ENCODE peak calls at places on chromosomes 12 and 14, in five cellular contexts. P is psoas muscle, L is HCT116, S is astrocyte, J is suprapubic skin. X is an unnamed sample.

GRCh38 chr12:53978477-53979356 is 4.0 kb upstream of the HOTAIR start:
- DNase-seq in P (no peak), L (no peak), S (no peak), J (no peak), X (no peak)

GRCh38 chr14:38079886-38080285 is 127.8 kb upstream of the SSTR1 start:
- DNase-seq in P (no peak), L (no peak), S (no peak), J (no peak), X (no peak)

GRCh38 chr12:132324841-132325732 is 4.3 kb downstream of the GALNT9 start:
- DNase-seq in P (no peak), L (no peak), S (no peak), J (no peak), X (no peak)

GRCh38 chr12:118900954-118901353 is 80.4 kb upstream of the SRRM4 start:
- DNase-seq in P (no peak), L (no peak), S (no peak), J (no peak), X (no peak)

GRCh38 chr12:70920891-70921290 is 353 bp upstream of the PTPRR start:
- DNase-seq in P (no peak), L (no peak), S (no peak), J (no peak), X (no peak)

GRCh38 chr12:122593910-122594309 is 66.9 kb downstream of the KNTC1 start:
- DNase-seq in P (no peak), L (no peak), S (no peak), J (no peak), X (no peak)

GRCh38 chr12:67650528-67651379 is 2.2 kb downstream of the DYRK2 start:
- DNase-seq in P (no peak), L (no peak), S (no peak), J (no peak), X (no peak)

GRCh38 chr14:92785601-92786426 is 8.3 kb upstream of the GOLGA5 start:
- DNase-seq in P (no peak), L (no peak), S (peak), J (no peak), X (no peak)

GRCh38 chr14:66152269-66152668 is 333.9 kb upstream of the CCDC196 start:
- DNase-seq in P (no peak), L (no peak), S (no peak), J (no peak), X (no peak)

GRCh38 chr12:68964013-68964412 is 31.0 kb upstream of the CPM start:
- DNase-seq in P (no peak), L (no peak), S (no peak), J (no peak), X (no peak)

GRCh38 chr14:95023886-95024285 is 133.4 kb downstream of the DICER1 start:
- DNase-seq in P (no peak), L (no peak), S (peak), J (no peak), X (no peak)

GRCh38 chr12:56046027-56046780 is 4.5 kb downstream of the RPS26 start:
- DNase-seq in P (no peak), L (no peak), S (no peak), J (no peak), X (no peak)

GRCh38 chr14:101758913-101759593 is 2.5 kb upstream of the PPP2R5C start:
- DNase-seq in P (no peak), L (no peak), S (no peak), J (no peak), X (no peak)

GRCh38 chr12:50542448-50542847 is 37.7 kb downstream of the DIP2B start:
- DNase-seq in P (no peak), L (peak), S (peak), J (no peak), X (no peak)

GRCh38 chr14:100779691-100780080 is 46.2 kb upstream of the MEG3 start:
- DNase-seq in P (no peak), L (no peak), S (no peak), J (peak), X (no peak)

GRCh38 chr14:90301580-90302181 is 30.1 kb downstream of the NRDE2 start:
- DNase-seq in P (no peak), L (no peak), S (peak), J (no peak), X (no peak)

GRCh38 chr14:96160913-96161310 is 43.7 kb upstream of the BDKRB2 start:
- DNase-seq in P (no peak), L (no peak), S (no peak), J (peak), X (no peak)

GRCh38 chr14:90924618-90925345 is 108.6 kb upstream of the TTC7B start:
- DNase-seq in P (no peak), L (no peak), S (no peak), J (no peak), X (no peak)

GRCh38 chr12:73225941-73226340 is 953.8 kb downstream of the TRHDE start:
- DNase-seq in P (no peak), L (no peak), S (no peak), J (no peak), X (no peak)

GRCh38 chr12:116898675-116899074 is 12.1 kb upstream of the FBXW8 start:
- DNase-seq in P (no peak), L (no peak), S (no peak), J (no peak), X (no peak)

GRCh38 chr12:113135178-113136127 is at the start of gene RASAL1:
- DNase-seq in P (peak), L (peak), S (no peak), J (no peak), X (no peak)

GRCh38 chr12:77488041-77488620 is 342.6 kb upstream of the NAV3 start:
- DNase-seq in P (no peak), L (no peak), S (peak), J (no peak), X (no peak)

GRCh38 chr14:72332054-72332453 is 399.8 kb downstream of the RGS6 start:
- DNase-seq in P (peak), L (no peak), S (no peak), J (no peak), X (no peak)

GRCh38 chr12:18462437-18462836 is 201.1 kb downstream of the PIK3C2G start:
- DNase-seq in P (no peak), L (no peak), S (peak), J (no peak), X (no peak)

GRCh38 chr14:36207500-36207899 is 31.0 kb upstream of the PTCSC3 start:
- DNase-seq in P (no peak), L (no peak), S (no peak), J (no peak), X (no peak)
- TF ChIP-seq CTCF in P (peak), L (peak), S (peak), J (peak), X (no peak)

DNA sequence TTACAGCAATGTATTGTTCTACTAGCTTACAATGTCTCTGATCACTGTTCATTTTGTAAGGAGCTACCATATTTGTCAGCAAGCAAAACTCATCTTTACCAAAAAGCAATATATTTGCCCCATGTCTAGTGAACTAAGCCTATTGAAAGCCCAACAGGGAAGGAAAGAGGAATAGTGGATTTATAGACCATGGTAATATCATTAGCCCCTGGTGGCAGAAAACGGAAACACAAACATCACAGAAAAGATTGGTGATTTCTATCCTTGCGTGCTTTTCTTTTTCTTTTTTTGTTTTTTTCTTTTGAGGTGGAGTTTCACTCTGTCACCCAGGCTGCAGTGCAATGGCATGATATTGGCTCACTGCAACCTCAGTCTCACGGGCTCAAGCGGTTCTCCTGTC is 1562.4 kb upstream of the TMEM132C start:
- DNase-seq in P (no peak), L (no peak), S (no peak), J (no peak), X (no peak)
- TF ChIP-seq CTCF in P (no peak), L (peak), S (no peak), J (no peak), X (no peak)

GRCh38 chr12:111328138-111328537 is 40.8 kb downstream of the PHETA1 start:
- DNase-seq in P (no peak), L (no peak), S (no peak), J (no peak), X (no peak)

GRCh38 chr12:111322336-111323250 is 46.3 kb downstream of the PHETA1 start:
- DNase-seq in P (no peak), L (no peak), S (peak), J (no peak), X (no peak)

GRCh38 chr12:111330800-111331752 is 37.8 kb downstream of the PHETA1 start:
- DNase-seq in P (no peak), L (peak), S (peak), J (no peak), X (no peak)

DNA sequence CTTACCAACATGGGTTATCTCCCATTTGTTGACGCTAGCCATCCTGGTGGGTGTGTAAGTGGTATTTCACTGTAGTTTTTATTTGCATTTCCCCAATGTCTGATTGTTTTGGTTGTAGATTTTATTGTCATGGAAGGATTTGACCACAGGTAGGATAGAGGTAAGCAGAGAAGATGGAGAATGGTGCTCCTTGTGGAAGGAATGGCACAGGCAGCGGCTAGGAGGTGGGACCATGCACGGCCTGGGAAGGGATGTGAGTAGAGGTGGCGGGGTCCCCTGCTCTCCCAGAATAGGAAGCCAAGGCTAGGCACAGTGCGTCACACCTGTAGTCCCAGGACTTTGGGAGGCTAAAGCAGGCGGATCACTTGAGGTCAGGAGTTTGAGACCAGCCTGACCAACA is 41.4 kb downstream of the PHETA1 start:
- DNase-seq in P (no peak), L (no peak), S (no peak), J (no peak), X (no peak)
- TF ChIP-seq CTCF in P (no peak), L (peak), S (no peak), J (no peak), X (no peak)

DNA sequence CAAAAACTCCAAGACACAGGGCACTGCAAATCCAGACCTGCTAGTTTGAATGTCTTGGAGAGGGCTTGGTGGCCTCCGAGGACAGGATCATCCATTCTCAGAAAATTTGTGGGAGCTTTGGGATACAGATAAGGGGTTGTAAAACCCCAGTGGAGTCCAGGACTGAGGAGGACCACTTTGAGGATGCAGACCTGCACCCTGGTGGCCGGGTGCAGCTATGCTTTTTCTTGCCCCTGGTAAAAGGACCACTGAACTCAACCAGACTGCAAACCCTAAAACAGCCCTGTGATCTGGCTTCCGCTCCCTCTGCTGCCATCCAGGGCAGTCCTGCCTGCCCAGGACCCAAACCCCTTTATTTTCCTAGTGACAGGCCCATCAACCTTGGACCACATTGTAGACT is 169.5 kb upstream of the DAAM1 start:
- DNase-seq in P (no peak), L (no peak), S (no peak), J (no peak), X (no peak)
- TF ChIP-seq CTCF in P (no peak), L (peak), S (peak), J (no peak), X (no peak)

DNA sequence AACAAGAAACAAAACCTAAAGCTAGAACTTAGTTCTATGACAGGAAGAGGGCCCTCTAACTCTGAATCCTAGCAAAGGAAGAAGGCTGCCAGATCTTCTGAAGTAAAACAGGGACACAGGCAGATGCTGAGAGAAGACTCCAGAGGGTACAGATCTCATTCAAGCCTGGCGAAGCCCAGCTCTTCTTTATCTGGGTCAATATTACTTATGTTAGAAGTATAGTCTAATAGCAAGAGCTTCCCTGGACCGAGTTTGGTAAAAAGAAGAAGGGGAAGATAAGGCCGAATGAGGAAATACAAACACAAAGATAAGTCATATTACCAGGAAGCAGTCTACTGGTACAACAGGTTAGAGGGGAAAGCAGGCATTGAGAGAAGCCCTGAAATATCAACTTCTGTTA is 79.9 kb upstream of the CCDC91 start:
- DNase-seq in P (no peak), L (no peak), S (no peak), J (no peak), X (no peak)
- TF ChIP-seq CTCF in P (no peak), L (no peak), S (no peak), J (no peak), X (no peak)

DNA sequence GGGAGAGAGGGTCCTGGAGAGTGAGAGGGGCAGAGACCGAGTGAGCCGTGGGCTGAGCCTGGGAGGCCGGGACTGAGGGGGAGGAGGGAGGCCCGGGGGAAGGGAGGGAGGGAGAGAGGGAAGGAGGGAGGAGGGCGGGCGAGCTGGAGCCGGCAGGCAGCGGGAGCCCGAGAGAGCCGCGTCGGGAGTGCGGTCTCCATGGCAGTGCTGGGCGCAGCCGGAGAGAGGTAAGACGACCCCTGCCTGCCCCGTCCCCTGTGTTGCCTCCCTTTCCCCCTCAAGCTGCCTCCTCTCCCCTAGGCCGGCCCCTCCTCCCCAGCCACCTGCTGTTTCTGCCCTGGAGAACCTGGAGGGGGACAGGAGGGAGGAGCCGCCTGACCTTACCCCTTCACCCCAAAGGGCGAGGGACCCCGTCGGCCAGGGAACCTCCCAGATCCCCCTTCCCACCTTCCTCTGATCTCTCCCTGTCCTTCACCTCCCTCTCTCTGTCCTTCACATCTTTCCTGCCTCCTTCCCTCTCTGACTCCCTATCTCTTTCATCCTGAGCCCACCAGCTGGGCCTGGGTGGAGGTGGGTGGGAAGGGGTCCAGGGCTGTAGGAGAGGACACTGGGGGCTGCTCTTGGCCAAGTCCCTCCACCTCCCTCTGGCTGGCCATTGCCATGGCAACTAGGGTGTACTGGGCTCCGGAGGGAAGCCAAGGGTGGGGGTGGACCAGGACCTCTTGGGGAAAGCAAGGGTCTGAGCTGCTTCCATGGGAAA is at the start of gene GPR162:
- DNase-seq in P (peak), L (no peak), S (peak), J (no peak), X (no peak)
- TF ChIP-seq CTCF in P (no peak), L (no peak), S (no peak), J (no peak), X (no peak)

DNA sequence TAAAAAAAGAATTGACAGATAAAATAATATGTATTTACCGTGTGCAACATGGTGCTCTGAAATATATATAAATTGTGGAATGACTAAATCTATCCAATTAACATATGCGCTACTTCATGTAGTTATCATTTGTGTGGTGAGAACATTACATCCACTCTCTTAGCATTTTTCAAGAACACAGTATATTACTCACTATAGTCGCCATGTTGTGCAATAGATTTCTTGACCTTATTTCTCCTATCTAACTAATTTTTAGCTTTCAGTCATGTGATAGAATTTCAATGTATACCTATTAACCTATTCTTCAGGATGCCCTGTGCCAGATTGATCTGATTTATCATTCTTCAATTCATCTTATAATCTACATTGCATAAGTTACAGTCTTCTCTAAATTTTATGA is 178.6 kb downstream of the BCAT1 start:
- DNase-seq in P (no peak), L (no peak), S (no peak), J (no peak), X (no peak)
- TF ChIP-seq CTCF in P (no peak), L (no peak), S (no peak), J (no peak), X (no peak)

GRCh38 chr12:13962699-13963098 is 18.7 kb downstream of the GRIN2B start:
- DNase-seq in P (no peak), L (peak), S (no peak), J (no peak), X (no peak)
- TF ChIP-seq CTCF in P (no peak), L (peak), S (no peak), J (no peak), X (no peak)

GRCh38 chr12:57737467-57738141 is 938 bp downstream of the AGAP2 start:
- DNase-seq in P (no peak), L (no peak), S (no peak), J (no peak), X (no peak)
- TF ChIP-seq CTCF in P (peak), L (no peak), S (no peak), J (peak), X (no peak)

GRCh38 chr14:97978336-97978735 is 1181.2 kb downstream of the VRK1 start:
- DNase-seq in P (peak), L (peak), S (peak), J (peak), X (no peak)
- TF ChIP-seq CTCF in P (peak), L (no peak), S (peak), J (peak), X (no peak)

X was measured in omental fat pad.